ENCODE peak calls at places on chromosome 1, in nine cellular contexts. N is gastrocnemius medialis; Z is LNCaP clone FGC; J is hepatocyte; P is astrocyte of the spinal cord; K is fibroblast of lung; Y is transverse colon; S is CD8-positive, alpha-beta T cell; D is OCI-LY7. X is an unnamed sample.

GRCh38 chr1:53107570-53108322 is 34.7 kb downstream of the SLC1A7 start:
- DNase-seq in N (no peak), S (no peak), Z (peak; percentile 92), D (no peak), K (peak; percentile 95), J (peak; percentile 61), P (peak; percentile 67), Y (no peak), X (peak; percentile 75)

GRCh38 chr1:240092301-240093119 is 827 bp downstream of the FMN2 start:
- DNase-seq in D (no peak), J (peak; percentile 60), P (peak; percentile 77), Z (no peak), Y (peak; percentile 9), N (no peak), S (no peak), K (peak; percentile 81), X (peak; percentile 41)

GRCh38 chr1:67700220-67700619 is 15.2 kb downstream of the GADD45A start:
- DNase-seq in S (no peak), N (no peak), P (no peak), Z (no peak), K (no peak), J (no peak), Y (no peak), D (no peak), X (no peak)

GRCh38 chr1:111366256-111366655 is 61.3 kb downstream of the OVGP1 start:
- DNase-seq in S (no peak), K (peak; percentile 23), P (peak; percentile 13), D (no peak), J (no peak), N (no peak), Y (no peak), Z (no peak), X (peak; percentile 11)

GRCh38 chr1:11058595-11059165 is 1.1 kb downstream of the SRM start:
- DNase-seq in Z (peak; percentile 45), P (no peak), J (no peak), D (peak; percentile 48), S (no peak), N (no peak), Y (peak; percentile 31), K (no peak), X (no peak)

GRCh38 chr1:41281367-41281766 is 39.3 kb upstream of the SCMH1 start:
- DNase-seq in Z (no peak), D (no peak), J (no peak), Y (no peak), N (no peak), K (no peak), S (no peak), P (no peak), X (no peak)

GRCh38 chr1:22747021-22747734 is 36.5 kb downstream of the EPHB2 start:
- DNase-seq in S (no peak), K (peak; percentile 96), J (no peak), P (peak; percentile 93), N (no peak), D (no peak), Z (no peak), Y (no peak), X (peak; percentile 32)

GRCh38 chr1:228867951-228868730 is 132.9 kb downstream of the RHOU start:
- DNase-seq in K (no peak), D (no peak), S (no peak), J (no peak), P (no peak), N (no peak), Z (no peak), Y (no peak), X (no peak)

GRCh38 chr1:247681288-247681897 is 1.9 kb upstream of the OR13G1 start:
- DNase-seq in K (peak; percentile 4), Y (peak; percentile 48), D (peak; percentile 54), J (peak; percentile 69), S (no peak), P (peak; percentile 57), Z (peak; percentile 22), N (no peak), X (peak; percentile 80)

GRCh38 chr1:19120070-19120469 is 90.0 kb downstream of the UBR4 start:
- DNase-seq in S (no peak), D (no peak), P (no peak), N (no peak), J (no peak), Z (no peak), Y (no peak), K (no peak), X (no peak)

GRCh38 chr1:19122668-19123067 is 87.4 kb downstream of the UBR4 start:
- DNase-seq in N (no peak), Y (peak; percentile 80), P (no peak), J (no peak), S (no peak), K (peak; percentile 22), Z (no peak), D (no peak), X (peak; percentile 24)

GRCh38 chr1:19123837-19124236 is 86.2 kb downstream of the UBR4 start:
- DNase-seq in D (no peak), Z (no peak), P (no peak), S (peak; percentile 24), Y (no peak), J (no peak), N (no peak), K (no peak), X (no peak)

GRCh38 chr1:19121192-19121591 is 88.9 kb downstream of the UBR4 start:
- DNase-seq in S (no peak), N (no peak), P (no peak), Z (no peak), J (no peak), D (no peak), K (no peak), Y (peak; percentile 80), X (no peak)

DNA sequence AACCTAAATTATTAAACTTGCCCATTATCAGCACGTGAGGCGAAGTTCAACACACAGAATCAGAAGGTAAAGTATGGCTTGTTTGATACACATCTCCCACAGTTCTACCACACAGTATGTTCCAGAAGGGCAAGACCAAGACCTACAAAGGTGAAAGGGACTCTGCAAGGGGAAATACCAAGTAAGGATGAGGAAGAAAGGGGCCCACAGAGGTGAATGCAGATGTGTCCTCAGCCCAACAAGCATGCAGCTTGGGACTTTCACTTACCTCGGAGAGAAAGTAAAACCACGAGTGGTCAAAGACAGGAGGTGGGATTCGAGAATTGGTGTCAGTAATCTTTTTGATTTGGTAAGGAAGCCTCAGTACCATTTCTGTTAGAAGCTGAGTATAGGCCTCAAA is 85.8 kb downstream of the UBR4 start:
- DNase-seq in S (no peak), K (no peak), Y (no peak), J (no peak), N (no peak), P (no peak), D (no peak), Z (no peak), X (no peak)
- TF ChIP-seq CTCF in S (no peak), K (no peak), Y (no peak), J (no peak), N (no peak), P (no peak), D (no peak), Z (no peak), X (no peak)

DNA sequence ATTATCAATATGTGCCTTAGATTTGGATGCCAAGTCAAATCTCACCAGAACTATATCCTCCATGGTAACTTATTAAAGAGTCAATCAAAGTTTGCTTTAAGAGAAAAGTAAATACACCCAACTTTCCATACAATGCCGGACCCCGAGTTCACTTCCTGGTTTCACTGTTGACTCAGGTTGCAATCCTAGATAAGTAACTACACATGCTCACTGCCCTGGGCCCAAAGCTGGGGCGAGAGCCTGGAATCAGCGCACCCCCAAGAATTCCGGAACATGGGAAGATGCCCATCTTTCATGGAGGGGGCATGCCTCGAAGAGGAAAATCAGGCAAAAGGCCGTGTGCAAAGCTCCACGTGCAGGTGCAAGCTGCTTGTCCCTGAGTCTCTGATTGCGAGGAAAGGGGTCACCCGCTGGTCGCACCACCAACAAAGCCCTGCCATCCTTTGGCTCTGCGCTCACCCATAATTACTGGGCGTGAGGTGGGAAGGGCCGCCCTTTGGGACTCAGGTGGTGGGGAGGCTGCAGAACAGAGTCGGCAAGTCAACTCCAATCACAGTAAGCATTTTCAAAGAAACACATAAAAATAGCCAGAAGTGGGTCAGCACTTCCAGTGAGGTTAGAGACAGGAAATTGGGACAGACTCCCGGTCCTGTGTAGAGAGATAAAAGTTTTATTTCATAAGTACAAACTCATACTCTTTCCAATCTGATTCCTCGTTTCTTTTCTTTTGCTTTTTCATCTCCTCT is 167.7 kb downstream of the TOMM20 start:
- DNase-seq in S (no peak), D (no peak), N (no peak), P (peak; percentile 57), Z (peak; percentile 98), J (peak; percentile 81), K (peak; percentile 64), Y (peak; percentile 77), X (peak; percentile 79)
- H3K4me3 ChIP-seq in S (no peak overlapping the region), D (no peak overlapping the region), N (no peak overlapping the region), P (no peak overlapping the region), Z (no peak overlapping the region), J (no peak overlapping the region), K (no peak overlapping the region), Y (no peak overlapping the region), X (no peak overlapping the region)

DNA sequence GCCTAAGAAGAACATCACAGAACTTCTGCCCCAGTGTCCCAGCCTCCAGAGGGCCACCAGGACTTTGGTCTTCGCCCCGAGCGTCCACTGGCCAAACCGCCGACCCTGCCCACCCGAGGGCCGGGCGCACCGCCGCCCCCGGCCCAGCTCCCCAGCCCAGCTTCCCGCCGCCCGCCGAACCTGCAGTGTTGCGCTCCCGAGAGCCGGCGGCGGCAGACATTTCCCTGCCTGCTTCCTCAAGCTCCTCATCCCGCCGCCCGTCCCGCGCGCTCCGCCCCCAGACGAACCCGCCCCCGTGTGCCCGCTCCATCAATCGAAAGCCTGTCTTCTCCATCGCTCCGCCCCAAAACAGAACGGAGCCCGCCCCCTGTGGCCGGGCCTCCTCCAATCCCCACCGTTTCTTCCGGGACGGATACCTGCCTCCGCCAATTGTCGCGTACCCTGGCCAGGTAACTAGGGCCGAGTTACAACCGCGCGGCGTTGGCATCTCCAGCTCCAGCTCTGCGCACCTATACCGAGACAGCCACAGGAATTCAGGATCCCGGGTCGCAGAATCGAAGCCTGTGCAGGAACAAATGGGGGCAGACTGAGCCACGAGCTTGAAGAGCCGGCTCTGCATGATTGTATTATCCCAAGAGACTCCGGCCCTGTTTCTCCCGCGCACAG is 15.2 kb downstream of the INPP5B start:
- DNase-seq in J (peak; percentile 98), D (peak; percentile 97), Z (peak; percentile 93), Y (peak; percentile 98), S (peak; percentile 97), K (peak; percentile 92), P (peak; percentile 96), N (peak; percentile 96), X (peak; percentile 94)
- TF ChIP-seq CTCF in J (no peak), D (no peak), Z (no peak), Y (no peak), S (no peak), K (no peak), P (no peak), N (peak; percentile 35), X (no peak)

DNA sequence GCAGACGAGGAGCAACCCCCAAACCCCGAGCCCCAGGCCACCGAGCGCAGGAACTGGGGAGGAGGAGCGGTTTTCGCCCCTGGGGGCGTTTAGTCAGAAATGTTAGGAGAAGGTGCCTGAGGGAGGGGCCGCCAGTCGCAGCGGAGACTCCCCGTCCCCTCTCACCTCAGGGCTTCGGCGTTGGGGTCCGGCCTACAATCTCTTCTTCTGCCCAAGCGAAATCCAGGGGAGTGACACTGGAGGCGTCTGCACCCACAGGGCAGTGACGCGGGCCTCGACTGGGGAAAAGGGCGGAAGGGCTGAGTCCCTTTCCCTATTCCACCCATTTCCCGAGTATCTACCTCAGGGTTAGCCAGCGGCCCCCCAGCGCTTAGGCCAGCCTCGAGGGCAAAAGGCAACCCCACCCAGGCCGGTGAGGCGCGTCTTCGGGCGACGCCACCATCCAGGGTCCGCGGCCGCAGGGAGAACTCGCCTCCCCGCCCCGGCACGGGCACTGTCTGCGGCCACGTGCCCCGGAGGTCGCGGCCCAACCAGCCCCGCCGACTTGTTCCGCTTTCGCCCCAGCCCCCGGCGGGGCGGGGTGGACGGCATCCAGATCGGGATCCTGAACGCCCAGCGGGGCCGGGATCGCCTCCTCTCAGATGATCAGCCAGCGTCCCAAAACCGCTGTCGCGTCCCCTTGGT is 118.7 kb upstream of the BARHL2 start:
- DNase-seq in Z (no peak), P (no peak), K (no peak), Y (no peak), S (no peak), J (no peak), N (no peak), D (no peak), X (no peak)
- H3K4me3 ChIP-seq in Z (no peak overlapping the region), P (no peak overlapping the region), K (no peak overlapping the region), Y (no peak overlapping the region), S (peak overlapping the region; percentile 18), J (peak overlapping the region; percentile 9), N (peak overlapping the region; percentile 42), D (no peak overlapping the region), X (peak overlapping the region; percentile 16)